ENCODE peak calls at places on chromosomes 7 and 10, in ten cellular contexts. One of them, this sample, is unnamed.

GRCh38 chr10:103231047-103231551 is 14.6 kb upstream of the RPEL1 start:
- DNase-seq in brain microvascular endothelial cell: peak; percentile 92
- DNase-seq in OCI-LY7: no peak
- DNase-seq in CD4-positive, alpha-beta memory T cell: no peak
- DNase-seq in DND-41: no peak
- DNase-seq in foreskin fibroblast: peak; percentile 91
- DNase-seq in upper lobe of left lung: peak; percentile 54
- DNase-seq in adrenal gland: no peak
- DNase-seq in ascending aorta: no peak
- DNase-seq in AG04450: peak; percentile 91
- DNase-seq in this sample: no peak

GRCh38 chr7:183496-183895 is 8.9 kb upstream of the FAM20C start:
- DNase-seq in brain microvascular endothelial cell: no peak
- DNase-seq in CD4-positive, alpha-beta memory T cell: no peak
- DNase-seq in DND-41: no peak
- DNase-seq in OCI-LY7: no peak
- DNase-seq in ascending aorta: no peak
- DNase-seq in AG04450: no peak
- DNase-seq in foreskin fibroblast: no peak
- DNase-seq in upper lobe of left lung: no peak
- DNase-seq in adrenal gland: no peak
- DNase-seq in this sample: no peak

GRCh38 chr10:8042032-8042863 is 12.2 kb upstream of the GATA3 start:
- DNase-seq in ascending aorta: no peak
- DNase-seq in upper lobe of left lung: no peak
- DNase-seq in foreskin fibroblast: no peak
- DNase-seq in OCI-LY7: no peak
- DNase-seq in brain microvascular endothelial cell: no peak
- DNase-seq in CD4-positive, alpha-beta memory T cell: no peak
- DNase-seq in DND-41: no peak
- DNase-seq in adrenal gland: no peak
- DNase-seq in AG04450: no peak
- DNase-seq in this sample: no peak

GRCh38 chr10:32346134-32346550 is 816 bp downstream of the EPC1 start:
- DNase-seq in OCI-LY7: peak; percentile 96
- DNase-seq in AG04450: peak; percentile 88
- DNase-seq in CD4-positive, alpha-beta memory T cell: peak; percentile 97
- DNase-seq in upper lobe of left lung: peak; percentile 98
- DNase-seq in DND-41: peak; percentile 96
- DNase-seq in brain microvascular endothelial cell: peak; percentile 92
- DNase-seq in ascending aorta: peak; percentile 84
- DNase-seq in adrenal gland: peak; percentile 97
- DNase-seq in foreskin fibroblast: peak; percentile 95
- DNase-seq in this sample: peak; percentile 91

GRCh38 chr7:78099715-78100477 is 301.3 kb downstream of the PHTF2 start:
- DNase-seq in foreskin fibroblast: no peak
- DNase-seq in OCI-LY7: no peak
- DNase-seq in adrenal gland: no peak
- DNase-seq in upper lobe of left lung: no peak
- DNase-seq in AG04450: no peak
- DNase-seq in brain microvascular endothelial cell: peak; percentile 64
- DNase-seq in ascending aorta: no peak
- DNase-seq in CD4-positive, alpha-beta memory T cell: no peak
- DNase-seq in DND-41: no peak
- DNase-seq in this sample: no peak

GRCh38 chr10:119346063-119346835 is 138.9 kb downstream of the GRK5 start:
- DNase-seq in foreskin fibroblast: no peak
- DNase-seq in adrenal gland: no peak
- DNase-seq in upper lobe of left lung: no peak
- DNase-seq in brain microvascular endothelial cell: no peak
- DNase-seq in CD4-positive, alpha-beta memory T cell: no peak
- DNase-seq in ascending aorta: no peak
- DNase-seq in DND-41: no peak
- DNase-seq in AG04450: no peak
- DNase-seq in OCI-LY7: no peak
- DNase-seq in this sample: no peak

GRCh38 chr7:142539901-142540300 is 209.4 kb upstream of the PRSS1 start:
- DNase-seq in foreskin fibroblast: peak; percentile 71
- DNase-seq in adrenal gland: no peak
- DNase-seq in OCI-LY7: no peak
- DNase-seq in AG04450: peak; percentile 33
- DNase-seq in brain microvascular endothelial cell: no peak
- DNase-seq in CD4-positive, alpha-beta memory T cell: no peak
- DNase-seq in DND-41: no peak
- DNase-seq in ascending aorta: no peak
- DNase-seq in upper lobe of left lung: no peak
- DNase-seq in this sample: no peak

GRCh38 chr10:118592675-118593330 is 2.6 kb downstream of the PRLHR start:
- DNase-seq in upper lobe of left lung: no peak
- DNase-seq in CD4-positive, alpha-beta memory T cell: no peak
- DNase-seq in brain microvascular endothelial cell: no peak
- DNase-seq in AG04450: no peak
- DNase-seq in adrenal gland: no peak
- DNase-seq in foreskin fibroblast: no peak
- DNase-seq in OCI-LY7: no peak
- DNase-seq in ascending aorta: no peak
- DNase-seq in DND-41: no peak
- DNase-seq in this sample: no peak

GRCh38 chr7:101162551-101163280 is 2.7 kb downstream of the VGF start:
- DNase-seq in OCI-LY7: peak; percentile 28
- DNase-seq in brain microvascular endothelial cell: no peak
- DNase-seq in AG04450: no peak
- DNase-seq in ascending aorta: no peak
- DNase-seq in adrenal gland: no peak
- DNase-seq in DND-41: peak; percentile 83
- DNase-seq in CD4-positive, alpha-beta memory T cell: no peak
- DNase-seq in upper lobe of left lung: no peak
- DNase-seq in foreskin fibroblast: peak; percentile 71
- DNase-seq in this sample: no peak

GRCh38 chr7:101161692-101162461 is 3.5 kb downstream of the VGF start:
- DNase-seq in foreskin fibroblast: no peak
- DNase-seq in adrenal gland: no peak
- DNase-seq in upper lobe of left lung: no peak
- DNase-seq in DND-41: no peak
- DNase-seq in ascending aorta: no peak
- DNase-seq in AG04450: no peak
- DNase-seq in brain microvascular endothelial cell: no peak
- DNase-seq in OCI-LY7: no peak
- DNase-seq in CD4-positive, alpha-beta memory T cell: no peak
- DNase-seq in this sample: no peak

GRCh38 chr7:101164071-101164840 is 1.1 kb downstream of the VGF start:
- DNase-seq in OCI-LY7: no peak
- DNase-seq in brain microvascular endothelial cell: no peak
- DNase-seq in ascending aorta: no peak
- DNase-seq in AG04450: no peak
- DNase-seq in DND-41: no peak
- DNase-seq in foreskin fibroblast: peak; percentile 69
- DNase-seq in upper lobe of left lung: no peak
- DNase-seq in adrenal gland: peak; percentile 59
- DNase-seq in CD4-positive, alpha-beta memory T cell: no peak
- DNase-seq in this sample: no peak

GRCh38 chr7:101165075-101165957 is at the start of gene VGF:
- DNase-seq in foreskin fibroblast: peak; percentile 94
- DNase-seq in brain microvascular endothelial cell: peak; percentile 88
- DNase-seq in CD4-positive, alpha-beta memory T cell: peak; percentile 89
- DNase-seq in DND-41: no peak
- DNase-seq in upper lobe of left lung: peak; percentile 91
- DNase-seq in adrenal gland: peak; percentile 96
- DNase-seq in ascending aorta: peak; percentile 80
- DNase-seq in OCI-LY7: peak; percentile 77
- DNase-seq in AG04450: peak; percentile 84
- DNase-seq in this sample: peak; percentile 87

DNA sequence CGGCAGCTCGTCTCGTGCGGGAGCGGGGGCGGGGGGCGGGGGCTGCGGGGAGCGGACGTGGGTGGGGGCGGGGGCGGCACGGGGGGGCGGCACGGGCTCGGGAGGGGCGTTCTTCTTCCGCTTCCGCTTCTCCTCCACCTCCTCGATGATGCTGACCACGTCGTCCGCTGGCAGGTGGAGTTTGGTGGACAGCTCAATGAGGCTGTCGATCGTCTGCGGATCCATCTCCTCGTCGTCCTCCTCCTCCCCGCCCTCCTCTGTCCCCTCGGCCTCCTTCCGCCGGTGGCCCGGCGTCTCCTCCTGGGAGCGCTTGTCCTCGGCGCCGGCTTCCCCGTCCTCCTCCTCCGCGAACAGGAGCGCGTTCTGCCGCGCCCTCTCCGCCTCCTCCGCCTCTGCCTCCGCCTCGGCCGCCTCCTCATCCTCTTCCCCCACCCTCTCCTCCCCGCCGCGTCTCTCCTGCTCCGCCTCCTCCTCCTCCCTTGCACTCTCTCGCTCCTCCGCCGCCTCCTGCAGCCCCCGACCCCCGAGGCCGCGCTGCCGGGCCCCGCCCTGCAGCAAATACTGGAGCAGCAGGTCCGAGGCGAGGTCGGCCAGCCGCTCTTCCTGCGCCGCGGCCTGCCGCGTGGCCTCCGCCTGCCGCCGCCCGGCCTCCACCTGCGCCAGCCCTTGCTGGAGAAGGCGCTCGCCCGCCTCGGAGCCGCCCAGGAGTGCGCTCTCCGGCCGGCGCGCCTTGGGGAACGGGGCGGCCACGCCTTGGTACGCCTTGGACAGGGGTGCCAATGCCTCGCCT is 1.9 kb downstream of the VGF start:
- DNase-seq in AG04450: no peak
- DNase-seq in ascending aorta: no peak
- DNase-seq in OCI-LY7: no peak
- DNase-seq in CD4-positive, alpha-beta memory T cell: no peak
- DNase-seq in brain microvascular endothelial cell: no peak
- DNase-seq in adrenal gland: no peak
- DNase-seq in DND-41: peak; percentile 84
- DNase-seq in upper lobe of left lung: no peak
- DNase-seq in foreskin fibroblast: peak; percentile 31
- DNase-seq in this sample: no peak
- H3K4me3 ChIP-seq in AG04450: peak overlapping the region; percentile 58
- H3K4me3 ChIP-seq in ascending aorta: peak overlapping the region; percentile 58
- H3K4me3 ChIP-seq in OCI-LY7: peak overlapping the region; percentile 49
- H3K4me3 ChIP-seq in CD4-positive, alpha-beta memory T cell: no peak overlapping the region
- H3K4me3 ChIP-seq in brain microvascular endothelial cell: peak overlapping the region; percentile 24
- H3K4me3 ChIP-seq in adrenal gland: peak overlapping the region; percentile 33
- H3K4me3 ChIP-seq in DND-41: peak overlapping the region; percentile 72
- H3K4me3 ChIP-seq in upper lobe of left lung: no peak overlapping the region
- H3K4me3 ChIP-seq in foreskin fibroblast: peak overlapping the region; percentile 42
- H3K4me3 ChIP-seq in this sample: peak overlapping the region; percentile 58

GRCh38 chr7:49775065-49775948 is 1.9 kb downstream of the VWC2 start:
- DNase-seq in upper lobe of left lung: no peak
- DNase-seq in OCI-LY7: no peak
- DNase-seq in DND-41: no peak
- DNase-seq in AG04450: no peak
- DNase-seq in ascending aorta: no peak
- DNase-seq in foreskin fibroblast: no peak
- DNase-seq in adrenal gland: no peak
- DNase-seq in brain microvascular endothelial cell: no peak
- DNase-seq in CD4-positive, alpha-beta memory T cell: no peak
- DNase-seq in this sample: no peak
- H3K4me3 ChIP-seq in upper lobe of left lung: no peak overlapping the region
- H3K4me3 ChIP-seq in OCI-LY7: no peak overlapping the region
- H3K4me3 ChIP-seq in DND-41: no peak overlapping the region
- H3K4me3 ChIP-seq in AG04450: no peak overlapping the region
- H3K4me3 ChIP-seq in ascending aorta: peak overlapping the region; percentile 65
- H3K4me3 ChIP-seq in foreskin fibroblast: no peak overlapping the region
- H3K4me3 ChIP-seq in adrenal gland: peak overlapping the region; percentile 29
- H3K4me3 ChIP-seq in brain microvascular endothelial cell: no peak overlapping the region
- H3K4me3 ChIP-seq in CD4-positive, alpha-beta memory T cell: no peak overlapping the region
- H3K4me3 ChIP-seq in this sample: no peak overlapping the region

GRCh38 chr10:70132098-70133029 is at the start of gene AIFM2:
- DNase-seq in CD4-positive, alpha-beta memory T cell: no peak
- DNase-seq in OCI-LY7: no peak
- DNase-seq in DND-41: peak; percentile 17
- DNase-seq in upper lobe of left lung: peak; percentile 89
- DNase-seq in ascending aorta: no peak
- DNase-seq in brain microvascular endothelial cell: peak; percentile 40
- DNase-seq in adrenal gland: peak; percentile 92
- DNase-seq in foreskin fibroblast: peak; percentile 71
- DNase-seq in AG04450: no peak
- DNase-seq in this sample: no peak

GRCh38 chr10:70135046-70135445 is 2.4 kb upstream of the AIFM2 start:
- DNase-seq in CD4-positive, alpha-beta memory T cell: no peak
- DNase-seq in AG04450: no peak
- DNase-seq in adrenal gland: no peak
- DNase-seq in OCI-LY7: no peak
- DNase-seq in brain microvascular endothelial cell: no peak
- DNase-seq in upper lobe of left lung: peak; percentile 8
- DNase-seq in DND-41: no peak
- DNase-seq in foreskin fibroblast: no peak
- DNase-seq in ascending aorta: no peak
- DNase-seq in this sample: no peak

GRCh38 chr10:70135684-70136083 is 3.1 kb upstream of the AIFM2 start:
- DNase-seq in AG04450: no peak
- DNase-seq in adrenal gland: no peak
- DNase-seq in brain microvascular endothelial cell: no peak
- DNase-seq in foreskin fibroblast: no peak
- DNase-seq in DND-41: no peak
- DNase-seq in OCI-LY7: no peak
- DNase-seq in upper lobe of left lung: peak; percentile 12
- DNase-seq in CD4-positive, alpha-beta memory T cell: no peak
- DNase-seq in ascending aorta: no peak
- DNase-seq in this sample: no peak

GRCh38 chr10:70130878-70131559 is 1.6 kb downstream of the AIFM2 start:
- DNase-seq in CD4-positive, alpha-beta memory T cell: no peak
- DNase-seq in AG04450: no peak
- DNase-seq in foreskin fibroblast: peak; percentile 72
- DNase-seq in OCI-LY7: no peak
- DNase-seq in brain microvascular endothelial cell: peak; percentile 14
- DNase-seq in adrenal gland: peak; percentile 66
- DNase-seq in ascending aorta: no peak
- DNase-seq in upper lobe of left lung: peak; percentile 41
- DNase-seq in DND-41: no peak
- DNase-seq in this sample: no peak

DNA sequence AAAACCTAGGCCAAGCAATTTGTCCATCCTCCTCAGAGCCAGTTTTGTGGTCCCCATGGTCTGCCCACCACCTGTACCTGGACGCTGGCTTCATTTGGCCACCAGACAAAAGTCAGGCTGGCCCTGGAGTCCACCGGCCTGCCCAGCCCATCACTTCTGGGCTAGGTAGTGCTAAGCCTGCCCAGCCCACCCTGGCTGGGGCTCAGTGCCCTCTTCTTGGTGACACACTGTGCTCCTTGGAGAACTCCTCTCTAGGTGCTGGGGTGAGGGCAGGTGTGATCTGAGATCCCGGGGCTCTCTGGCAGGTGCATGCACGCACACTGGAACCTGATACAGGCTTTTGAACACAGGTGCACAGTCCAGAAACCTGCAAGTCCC is 1.1 kb downstream of the AIFM2 start:
- DNase-seq in AG04450: no peak
- DNase-seq in DND-41: no peak
- DNase-seq in foreskin fibroblast: no peak
- DNase-seq in brain microvascular endothelial cell: no peak
- DNase-seq in OCI-LY7: no peak
- DNase-seq in CD4-positive, alpha-beta memory T cell: no peak
- DNase-seq in ascending aorta: no peak
- DNase-seq in upper lobe of left lung: no peak
- DNase-seq in adrenal gland: no peak
- DNase-seq in this sample: no peak
- H3K4me3 ChIP-seq in AG04450: peak overlapping the region; percentile 67
- H3K4me3 ChIP-seq in DND-41: no peak overlapping the region
- H3K4me3 ChIP-seq in foreskin fibroblast: peak overlapping the region; percentile 62
- H3K4me3 ChIP-seq in brain microvascular endothelial cell: no peak overlapping the region
- H3K4me3 ChIP-seq in OCI-LY7: no peak overlapping the region
- H3K4me3 ChIP-seq in CD4-positive, alpha-beta memory T cell: no peak overlapping the region
- H3K4me3 ChIP-seq in ascending aorta: peak overlapping the region; percentile 96
- H3K4me3 ChIP-seq in upper lobe of left lung: no peak overlapping the region
- H3K4me3 ChIP-seq in adrenal gland: peak overlapping the region; percentile 69
- H3K4me3 ChIP-seq in this sample: no peak overlapping the region

GRCh38 chr7:155806096-155806871 is 6.0 kb downstream of the SHH start:
- DNase-seq in foreskin fibroblast: no peak
- DNase-seq in OCI-LY7: no peak
- DNase-seq in DND-41: no peak
- DNase-seq in upper lobe of left lung: no peak
- DNase-seq in AG04450: no peak
- DNase-seq in adrenal gland: no peak
- DNase-seq in brain microvascular endothelial cell: no peak
- DNase-seq in ascending aorta: no peak
- DNase-seq in CD4-positive, alpha-beta memory T cell: no peak
- DNase-seq in this sample: no peak

GRCh38 chr7:155805826-155806095 is 6.5 kb downstream of the SHH start:
- DNase-seq in adrenal gland: no peak
- DNase-seq in upper lobe of left lung: no peak
- DNase-seq in AG04450: no peak
- DNase-seq in DND-41: no peak
- DNase-seq in OCI-LY7: no peak
- DNase-seq in foreskin fibroblast: no peak
- DNase-seq in ascending aorta: no peak
- DNase-seq in brain microvascular endothelial cell: no peak
- DNase-seq in CD4-positive, alpha-beta memory T cell: no peak
- DNase-seq in this sample: no peak

GRCh38 chr7:155807805-155808550 is 4.3 kb downstream of the SHH start:
- DNase-seq in brain microvascular endothelial cell: no peak
- DNase-seq in DND-41: no peak
- DNase-seq in upper lobe of left lung: peak; percentile 38
- DNase-seq in CD4-positive, alpha-beta memory T cell: no peak
- DNase-seq in foreskin fibroblast: no peak
- DNase-seq in ascending aorta: no peak
- DNase-seq in AG04450: no peak
- DNase-seq in OCI-LY7: no peak
- DNase-seq in adrenal gland: no peak
- DNase-seq in this sample: no peak

GRCh38 chr7:155808551-155809331 is 3.5 kb downstream of the SHH start:
- DNase-seq in AG04450: no peak
- DNase-seq in CD4-positive, alpha-beta memory T cell: no peak
- DNase-seq in DND-41: no peak
- DNase-seq in ascending aorta: no peak
- DNase-seq in adrenal gland: no peak
- DNase-seq in OCI-LY7: no peak
- DNase-seq in foreskin fibroblast: no peak
- DNase-seq in upper lobe of left lung: peak; percentile 26
- DNase-seq in brain microvascular endothelial cell: no peak
- DNase-seq in this sample: no peak

GRCh38 chr7:155807013-155807804 is 5.1 kb downstream of the SHH start:
- DNase-seq in DND-41: no peak
- DNase-seq in CD4-positive, alpha-beta memory T cell: no peak
- DNase-seq in ascending aorta: no peak
- DNase-seq in foreskin fibroblast: no peak
- DNase-seq in OCI-LY7: no peak
- DNase-seq in AG04450: no peak
- DNase-seq in adrenal gland: no peak
- DNase-seq in upper lobe of left lung: peak; percentile 63
- DNase-seq in brain microvascular endothelial cell: no peak
- DNase-seq in this sample: no peak
- H3K4me3 ChIP-seq in DND-41: no peak overlapping the region
- H3K4me3 ChIP-seq in CD4-positive, alpha-beta memory T cell: no peak overlapping the region
- H3K4me3 ChIP-seq in ascending aorta: no peak overlapping the region
- H3K4me3 ChIP-seq in foreskin fibroblast: no peak overlapping the region
- H3K4me3 ChIP-seq in OCI-LY7: no peak overlapping the region
- H3K4me3 ChIP-seq in AG04450: no peak overlapping the region
- H3K4me3 ChIP-seq in adrenal gland: peak overlapping the region; percentile 77
- H3K4me3 ChIP-seq in upper lobe of left lung: no peak overlapping the region
- H3K4me3 ChIP-seq in brain microvascular endothelial cell: no peak overlapping the region
- H3K4me3 ChIP-seq in this sample: no peak overlapping the region

This sample was measured in Jurkat, Clone E6-1.